ENCODE peak calls at places on chromosomes 4 and X, in six cellular contexts. A is GM12878, J is HCT116, V is K562, O is HepG2, K is SK-N-SH. B is an unnamed sample.
A peak's percentile ranks its signal among the peaks of the same experiment; 100 is the strongest.

GRCh38 chr4:143883529-143883928 is 21.8 kb downstream of the GYPE start:
- DNase-seq in A (no peak), J (no peak), V (no peak), O (no peak), K (no peak), B (no peak)

GRCh38 chr4:38114435-38114834 is 154.2 kb downstream of the PTTG2 start:
- DNase-seq in A (no peak), J (no peak), V (no peak), O (no peak), K (no peak), B (no peak)

GRCh38 chrX:19912-20571 is 261.1 kb upstream of the PLCXD1 start:
- DNase-seq in A (no peak), J (no peak), V (peak; percentile 47), O (peak; percentile 0), K (peak; percentile 26), B (no peak)

GRCh38 chrX:48468693-48469691 is 1.1 kb downstream of the SLC38A5 start:
- DNase-seq in A (no peak), J (no peak), V (peak; percentile 71), O (no peak), K (no peak), B (no peak)

GRCh38 chr4:8015512-8015911 is 75.9 kb upstream of the AFAP1 start:
- DNase-seq in A (no peak), J (no peak), V (peak; percentile 30), O (no peak), K (peak; percentile 71), B (no peak)

GRCh38 chrX:107738768-107739167 is 36.8 kb downstream of the TSC22D3 start:
- DNase-seq in A (no peak), J (no peak), V (no peak), O (no peak), K (no peak), B (no peak)

GRCh38 chr4:128635141-128635911 is 174.2 kb upstream of the JADE1 start:
- DNase-seq in A (no peak), J (no peak), V (peak; percentile 41), O (peak; percentile 15), K (no peak), B (no peak)

GRCh38 chr4:6273661-6273990 is 4.0 kb downstream of the WFS1 start:
- DNase-seq in A (no peak), J (no peak), V (no peak), O (peak; percentile 53), K (no peak), B (no peak)

GRCh38 chr4:15765306-15765705 is 12.8 kb upstream of the CD38 start:
- DNase-seq in A (no peak), J (no peak), V (no peak), O (no peak), K (no peak), B (peak; percentile 7)

GRCh38 chrX:57906790-57907189 is 3.5 kb downstream of the ZXDA start:
- DNase-seq in A (no peak), J (no peak), V (no peak), O (no peak), K (no peak), B (no peak)

GRCh38 chrX:40542208-40542607 is 38.6 kb upstream of the ATP6AP2 start:
- DNase-seq in A (no peak), J (no peak), V (no peak), O (no peak), K (no peak), B (no peak)

GRCh38 chrX:153445856-153446635 is at the start of gene TREX2:
- DNase-seq in A (no peak), J (no peak), V (no peak), O (no peak), K (no peak), B (no peak)

GRCh38 chr4:77043507-77044131 is 32.2 kb downstream of the CCNI start:
- DNase-seq in A (no peak), J (no peak), V (no peak), O (no peak), K (no peak), B (no peak)

GRCh38 chrX:119512145-119512800 is 44.0 kb downstream of the SLC25A5 start:
- DNase-seq in A (no peak), J (peak; percentile 48), V (peak; percentile 78), O (peak; percentile 75), K (peak; percentile 80), B (peak; percentile 45)

GRCh38 chr4:113159901-113160545 is 110.6 kb downstream of the ANK2 start:
- DNase-seq in A (no peak), J (no peak), V (no peak), O (no peak), K (no peak), B (no peak)

GRCh38 chrX:13747836-13748235 is 13.3 kb downstream of the OFD1 start:
- DNase-seq in A (no peak), J (peak; percentile 37), V (peak; percentile 13), O (peak; percentile 21), K (peak; percentile 27), B (no peak)

DNA sequence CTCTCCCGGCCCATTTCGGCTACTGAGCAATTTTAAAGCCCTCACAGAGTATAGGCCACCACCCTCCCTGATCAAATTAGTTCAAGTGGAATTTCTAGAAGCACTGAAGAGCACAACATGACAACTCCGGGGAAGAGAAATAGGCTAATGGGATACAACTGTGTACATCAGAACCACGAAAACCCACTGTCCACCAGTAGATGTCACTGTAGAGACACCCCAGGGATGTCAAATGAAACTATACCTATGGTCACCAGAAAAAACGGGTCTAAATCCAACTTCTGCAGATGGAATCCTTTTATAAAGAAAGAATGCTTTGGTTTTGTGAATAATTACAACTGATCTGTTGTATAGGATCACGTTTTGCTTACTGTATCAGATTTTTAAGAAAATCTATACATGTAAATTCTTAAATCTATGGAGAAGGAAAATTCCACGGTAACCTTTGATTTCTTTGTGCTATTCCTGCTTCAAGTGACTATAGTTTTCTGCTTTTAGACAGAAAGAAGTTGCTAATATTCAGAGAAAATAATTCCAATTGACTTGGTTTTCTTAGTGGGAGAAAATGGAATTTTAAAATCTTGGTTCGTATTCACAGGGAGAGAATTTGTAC is 29.5 kb upstream of the MAP3K15 start:
- DNase-seq in A (no peak), J (peak; percentile 16), V (peak; percentile 47), O (peak; percentile 34), K (peak; percentile 76), B (peak; percentile 76)
- TF ChIP-seq JUND in A (no peak), J (no peak), V (no peak), O (no peak), K (no peak), B (no peak)

GRCh38 chr4:46124773-46125172 is 919 bp upstream of the GABRG1 start:
- DNase-seq in A (no peak), J (no peak), V (no peak), O (no peak), K (peak; percentile 6), B (peak; percentile 5)
- TF ChIP-seq JUND in A (no peak), J (no peak), V (no peak), O (no peak), K (no peak), B (no peak)

DNA sequence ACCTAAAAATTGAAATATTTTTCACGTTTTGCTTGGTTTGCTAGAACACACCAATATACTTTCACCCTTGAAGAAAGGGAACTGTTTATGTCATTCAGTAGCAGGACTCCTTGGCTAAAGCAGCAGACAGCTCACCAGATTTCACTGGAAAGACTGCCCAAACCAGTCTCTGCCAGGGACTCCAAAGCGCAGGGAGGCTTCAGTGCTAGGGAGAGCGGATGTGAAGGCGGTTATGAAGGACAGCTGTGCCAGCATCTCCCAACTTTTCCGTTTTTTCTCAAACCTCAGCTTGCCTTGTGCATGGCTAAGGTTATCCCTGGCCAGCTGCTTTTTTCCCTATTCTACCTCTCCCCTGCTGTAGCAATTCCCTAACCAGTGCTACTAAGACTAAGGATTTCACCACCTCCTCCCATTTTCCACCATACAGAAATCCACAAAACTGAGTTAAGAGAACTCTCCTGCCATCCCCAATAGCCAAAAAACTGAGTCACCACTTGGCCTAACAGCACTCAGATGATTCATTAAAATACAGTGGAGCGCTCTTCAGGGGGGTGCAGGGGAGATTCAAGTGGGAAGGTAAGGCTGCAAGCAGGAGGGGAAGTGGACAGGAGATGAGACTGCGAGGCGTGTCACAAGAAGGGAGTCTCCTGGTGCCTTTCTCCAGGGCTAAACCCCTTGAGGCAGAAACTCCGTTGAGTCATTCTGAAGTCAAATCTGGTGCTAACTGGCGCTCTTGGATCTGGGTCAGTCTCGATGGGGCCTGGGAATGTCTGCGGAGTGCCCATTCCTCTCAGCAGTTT is 90.7 kb downstream of the PALLD start:
- DNase-seq in A (no peak), J (peak; percentile 89), V (no peak), O (no peak), K (no peak), B (peak; percentile 13)
- TF ChIP-seq JUND in A (no peak), J (no peak), V (no peak), O (no peak), K (peak; percentile 98), B (no peak)

DNA sequence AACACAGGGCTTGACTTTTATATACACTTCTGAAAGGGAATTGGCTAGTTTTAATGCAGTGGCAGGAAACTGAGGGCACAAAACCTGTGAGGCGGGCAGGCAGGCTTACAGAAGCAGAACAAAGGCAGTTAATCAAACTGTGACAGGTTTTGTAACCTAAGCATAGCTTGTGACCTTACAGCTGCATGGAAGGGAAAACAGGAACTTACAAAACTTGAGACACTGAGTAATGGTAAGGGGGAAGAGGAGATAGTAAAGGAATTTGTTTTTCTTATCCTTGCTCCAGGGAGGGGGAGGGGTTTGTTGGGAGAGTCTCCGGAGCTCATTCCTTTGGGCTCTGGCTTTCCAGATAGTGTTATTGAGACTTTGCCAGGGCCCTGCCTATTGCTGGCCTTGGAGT is 55.6 kb downstream of the SLITRK4 start:
- DNase-seq in A (no peak), J (no peak), V (no peak), O (no peak), K (no peak), B (no peak)
- TF ChIP-seq JUND in A (no peak), J (no peak), V (no peak), O (no peak), K (no peak), B (no peak)

GRCh38 chr4:48779998-48780866 is at the start of gene FRYL:
- DNase-seq in A (peak; percentile 99), J (peak; percentile 99), V (peak; percentile 97), O (peak; percentile 99), K (peak; percentile 91), B (peak; percentile 78)

GRCh38 chr4:48780867-48781219 is 764 bp upstream of the FRYL start:
- DNase-seq in A (no peak), J (no peak), V (no peak), O (peak; percentile 31), K (peak; percentile 9), B (peak; percentile 39)

GRCh38 chr4:48779095-48779997 is 733 bp downstream of the FRYL start:
- DNase-seq in A (no peak), J (no peak), V (peak; percentile 66), O (peak; percentile 20), K (peak; percentile 81), B (peak; percentile 74)

GRCh38 chr4:48785302-48785701 is 5.2 kb upstream of the FRYL start:
- DNase-seq in A (no peak), J (no peak), V (no peak), O (no peak), K (no peak), B (no peak)

GRCh38 chr4:48781968-48782367 is 1.9 kb upstream of the FRYL start:
- DNase-seq in A (no peak), J (no peak), V (no peak), O (no peak), K (no peak), B (no peak)
- TF ChIP-seq JUND in A (no peak), J (no peak), V (no peak), O (no peak), K (no peak), B (no peak)

B was measured in T47D.